ENCODE peak calls at places on chromosomes 6 and 20, in nine cellular contexts. V is left ventricle myocardium inferior; N is HepG2; H is H1; W is effector memory CD4-positive, alpha-beta T cell; Z is adrenal gland; T is AG04450; Y is cardiac muscle cell; X is CD8-positive, alpha-beta memory T cell. O is an unnamed sample.

GRCh38 chr6:49913656-49914055 is 47.3 kb upstream of the CRISP1 start:
- DNase-seq in W (no peak), H (no peak), N (no peak), Z (no peak), V (no peak), Y (peak; percentile 66), T (no peak), X (no peak), O (no peak)

GRCh38 chr20:17633850-17634500 is 48.1 kb downstream of the RRBP1 start:
- DNase-seq in Z (peak; percentile 63), W (no peak), N (no peak), Y (no peak), X (no peak), V (no peak), T (no peak), H (no peak), O (no peak)

GRCh38 chr6:7391244-7391643 is 1.6 kb downstream of the RIOK1 start:
- DNase-seq in W (no peak), H (no peak), X (no peak), Y (no peak), V (no peak), Z (no peak), N (no peak), T (no peak), O (no peak)

GRCh38 chr6:145169726-145170125 is 565.6 kb downstream of the EPM2A start:
- DNase-seq in T (no peak), V (no peak), X (no peak), W (no peak), Z (no peak), H (no peak), Y (no peak), N (no peak), O (no peak)

GRCh38 chr20:25013478-25014380 is 21.2 kb upstream of the APMAP start:
- DNase-seq in H (no peak), T (no peak), W (no peak), Y (no peak), Z (no peak), V (no peak), N (no peak), X (no peak), O (no peak)

GRCh38 chr20:23412026-23412425 is 9.3 kb downstream of the NAPB start:
- DNase-seq in X (no peak), T (no peak), H (no peak), N (peak; percentile 70), W (no peak), V (no peak), Y (peak; percentile 10), Z (peak; percentile 54), O (no peak)

GRCh38 chr6:19410477-19410876 is 426.7 kb upstream of the ID4 start:
- DNase-seq in Y (no peak), X (no peak), T (peak; percentile 29), H (no peak), W (no peak), N (no peak), Z (no peak), V (no peak), O (peak; percentile 41)

GRCh38 chr6:79225718-79226117 is 8.8 kb downstream of the HMGN3 start:
- DNase-seq in N (no peak), W (no peak), Y (no peak), X (no peak), Z (no peak), H (no peak), T (no peak), V (no peak), O (no peak)

GRCh38 chr20:19784511-19785172 is 26.6 kb downstream of the RIN2 start:
- DNase-seq in Z (peak; percentile 69), Y (peak; percentile 93), N (peak; percentile 75), X (no peak), V (peak; percentile 53), T (peak; percentile 76), W (no peak), H (peak; percentile 49), O (peak; percentile 61)

GRCh38 chr6:134060491-134061106 is 8.2 kb upstream of the SLC2A12 start:
- DNase-seq in Y (no peak), V (no peak), Z (no peak), W (no peak), T (no peak), H (no peak), X (no peak), N (peak; percentile 57), O (peak; percentile 19)

GRCh38 chr6:48664850-48665249 is 553.9 kb upstream of the PTCHD4 start:
- DNase-seq in W (no peak), V (no peak), X (no peak), T (peak; percentile 3), H (no peak), N (no peak), Z (no peak), Y (no peak), O (peak; percentile 1)

GRCh38 chr20:45470262-45470931 is 844 bp downstream of the WFDC2 start:
- DNase-seq in Z (peak; percentile 26), V (no peak), T (no peak), N (no peak), X (no peak), H (peak; percentile 87), W (no peak), Y (peak; percentile 64), O (no peak)

GRCh38 chr20:45470939-45471338 is 1.4 kb downstream of the WFDC2 start:
- DNase-seq in H (no peak), Z (peak; percentile 7), X (no peak), V (no peak), W (no peak), T (no peak), N (no peak), Y (peak; percentile 17), O (no peak)

GRCh38 chr20:45467861-45468260 is 1.7 kb upstream of the WFDC2 start:
- DNase-seq in Z (no peak), H (no peak), T (no peak), Y (no peak), W (no peak), X (no peak), N (no peak), V (no peak), O (no peak)

GRCh38 chr20:45467172-45467571 is 2.4 kb upstream of the WFDC2 start:
- DNase-seq in Y (no peak), X (no peak), N (no peak), W (no peak), H (no peak), V (no peak), T (no peak), Z (no peak), O (no peak)

DNA sequence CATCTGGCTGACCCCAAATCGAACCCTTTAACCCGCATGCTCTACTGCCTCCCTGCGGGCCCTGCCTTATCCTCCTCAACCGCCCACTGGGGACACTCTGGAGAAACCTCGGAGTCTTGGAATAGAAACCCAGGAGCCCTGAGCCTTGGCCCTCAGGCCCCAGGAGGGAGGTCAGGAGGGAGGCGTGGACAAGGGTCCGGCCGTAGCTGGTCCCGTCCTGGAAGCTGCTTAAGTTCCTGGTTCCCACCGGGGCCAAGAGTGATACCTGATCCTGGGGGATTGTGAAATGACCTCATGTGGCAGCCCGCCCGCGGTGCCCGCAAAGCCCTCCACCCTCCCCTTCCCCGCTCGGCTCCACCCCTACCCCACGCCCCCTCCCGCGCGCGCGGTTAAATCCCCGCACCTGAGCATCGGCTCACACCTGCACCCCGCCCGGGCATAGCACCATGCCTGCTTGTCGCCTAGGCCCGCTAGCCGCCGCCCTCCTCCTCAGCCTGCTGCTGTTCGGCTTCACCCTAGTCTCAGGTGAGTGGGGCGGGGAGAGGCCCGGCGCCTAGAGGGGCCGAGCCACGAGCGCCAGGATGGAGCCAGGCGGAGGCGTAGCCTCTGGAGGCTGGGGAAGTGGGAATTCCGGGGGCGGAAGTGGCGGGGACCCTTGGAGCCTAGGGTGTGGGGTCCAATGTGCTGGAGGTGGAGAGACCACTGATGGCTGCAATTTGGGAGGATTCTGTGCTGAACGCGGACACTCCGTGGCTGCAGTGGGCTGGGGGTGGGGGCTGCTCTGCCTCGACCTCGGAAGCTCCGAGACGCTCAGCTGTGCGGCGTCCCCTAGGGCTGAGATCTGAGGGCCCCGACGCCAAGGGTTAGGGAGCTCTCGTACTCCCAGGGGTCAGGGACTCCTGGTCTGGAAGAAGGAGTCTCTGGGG is at the start of gene WFDC2:
- DNase-seq in T (no peak), Z (no peak), Y (peak; percentile 13), H (peak; percentile 78), V (no peak), N (no peak), W (no peak), X (no peak), O (no peak)
- H3K4me3 ChIP-seq in T (peak within 1 kb of the TSS; percentile 40), Z (no peak within 1 kb of the TSS), Y (peak within 1 kb of the TSS; percentile 41), H (peak within 1 kb of the TSS; percentile 77), V (peak within 1 kb of the TSS; percentile 72), N (peak within 1 kb of the TSS; percentile 32), W (peak within 1 kb of the TSS; percentile 46), X (no peak within 1 kb of the TSS), O (peak within 1 kb of the TSS; percentile 46)

GRCh38 chr6:35427851-35428321 is 24.3 kb upstream of the FANCE start:
- DNase-seq in X (no peak), W (no peak), N (no peak), T (peak; percentile 81), Y (no peak), H (no peak), V (no peak), Z (no peak), O (peak; percentile 44)
- H3K4me3 ChIP-seq in X (no peak overlapping the region), W (no peak overlapping the region), N (no peak overlapping the region), T (peak overlapping the region; percentile 29), Y (no peak overlapping the region), H (no peak overlapping the region), V (no peak overlapping the region), Z (no peak overlapping the region), O (no peak overlapping the region)

DNA sequence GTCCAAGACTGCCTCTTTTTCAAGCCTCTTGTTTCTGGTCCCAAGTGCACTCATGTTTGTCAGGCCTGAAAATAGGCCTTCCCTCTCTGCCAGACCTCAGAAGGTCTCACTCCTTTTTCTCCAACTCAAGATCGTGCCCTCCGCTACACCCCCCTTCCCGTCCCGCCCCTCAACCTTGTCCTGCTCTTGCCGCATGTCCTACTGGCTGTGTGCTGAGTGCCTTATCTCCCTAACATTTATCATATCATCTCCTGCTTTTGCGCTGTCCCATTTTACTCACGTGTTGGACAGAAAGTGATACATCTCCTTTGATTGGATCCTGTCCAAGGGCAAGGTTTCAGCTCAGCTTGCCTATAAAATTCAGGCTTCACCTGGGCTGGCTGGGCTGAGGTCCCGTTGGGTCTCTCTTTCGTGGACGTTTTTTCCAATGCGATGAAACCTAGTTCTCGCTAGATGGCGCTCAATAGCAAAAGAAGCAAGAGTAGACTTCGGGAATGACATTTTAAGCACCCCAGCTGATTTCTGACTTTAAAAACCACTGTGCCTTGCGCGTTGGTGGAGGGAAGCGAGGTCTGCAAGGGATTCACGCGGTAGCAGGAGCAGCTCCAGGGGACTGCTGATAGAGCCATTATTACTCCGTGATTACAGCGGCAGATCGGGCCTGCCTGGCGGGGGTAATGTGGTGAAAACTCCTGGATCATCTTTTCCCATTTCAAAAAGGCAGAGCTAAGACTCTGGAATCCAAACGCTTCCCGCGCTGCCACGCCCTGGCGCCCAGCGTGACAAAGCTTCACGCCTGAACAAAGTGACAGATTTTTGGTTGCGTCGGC is 137.6 kb downstream of the IMPG1 start:
- DNase-seq in Y (peak; percentile 87), Z (peak; percentile 51), T (peak; percentile 55), W (no peak), V (no peak), H (peak; percentile 71), X (peak; percentile 18), N (peak; percentile 70), O (peak; percentile 44)
- H3K4me3 ChIP-seq in Y (peak overlapping the region; percentile 4), Z (no peak overlapping the region), T (peak overlapping the region; percentile 58), W (no peak overlapping the region), V (peak overlapping the region; percentile 61), H (peak overlapping the region; percentile 61), X (no peak overlapping the region), N (no peak overlapping the region), O (peak overlapping the region; percentile 49)

GRCh38 chr6:37131104-37131959 is 38.6 kb upstream of the PIM1 start:
- DNase-seq in Z (peak; percentile 73), X (no peak), T (no peak), W (no peak), V (peak; percentile 83), H (no peak), Y (peak; percentile 37), N (peak; percentile 68), O (no peak)
- H3K4me3 ChIP-seq in Z (no peak overlapping the region), X (no peak overlapping the region), T (no peak overlapping the region), W (no peak overlapping the region), V (peak overlapping the region; percentile 26), H (no peak overlapping the region), Y (no peak overlapping the region), N (peak overlapping the region; percentile 52), O (no peak overlapping the region)